ENCODE peak calls at places on chromosomes 12 and 14, in seven cellular contexts. A is ELR, R is HEK293T, I is GM13977, Q is progenitor cell of endocrine pancreas, S is neural progenitor cell, N is cardiac muscle cell. K is an unnamed sample.

GRCh38 chr14:61178226-61179060 is 102.7 kb downstream of the TMEM30B start:
- DNase-seq in A (peak; percentile 99), R (no peak), I (no peak), Q (no peak), S (no peak), N (no peak), K (no peak)

GRCh38 chr14:69153848-69154208 is 909 bp upstream of the DCAF5 start:
- DNase-seq in A (peak; percentile 52), R (no peak), I (peak; percentile 24), Q (no peak), S (peak; percentile 36), N (peak; percentile 45), K (no peak)

GRCh38 chr12:69555461-69555860 is 29.8 kb upstream of the CCT2 start:
- DNase-seq in A (peak; percentile 98), R (no peak), I (no peak), Q (no peak), S (no peak), N (no peak), K (no peak)

GRCh38 chr12:20309504-20310148 is 58.7 kb upstream of the PDE3A start:
- DNase-seq in A (no peak), R (no peak), I (no peak), Q (no peak), S (no peak), N (no peak), K (no peak)

GRCh38 chr12:124497039-124497438 is 70.4 kb downstream of the NCOR2 start:
- DNase-seq in A (peak; percentile 59), R (no peak), I (no peak), Q (no peak), S (no peak), N (no peak), K (no peak)

GRCh38 chr12:104454997-104455396 is 1.8 kb upstream of the CHST11 start:
- DNase-seq in A (peak; percentile 89), R (no peak), I (no peak), Q (no peak), S (no peak), N (no peak), K (no peak)

GRCh38 chr12:42759622-42760273 is 170.2 kb upstream of the PRICKLE1 start:
- DNase-seq in A (no peak), R (no peak), I (no peak), Q (no peak), S (no peak), N (no peak), K (no peak)

GRCh38 chr12:2959194-2959507 is at the start of gene TEAD4:
- DNase-seq in A (peak; percentile 90), R (peak; percentile 84), I (peak; percentile 84), Q (peak; percentile 92), S (peak; percentile 96), N (peak; percentile 93), K (no peak)

GRCh38 chr12:49389092-49389703 is 21.9 kb downstream of the SPATS2 start:
- DNase-seq in A (no peak), R (no peak), I (no peak), Q (no peak), S (peak; percentile 86), N (peak; percentile 11), K (no peak)

GRCh38 chr14:94121485-94121884 is 7.9 kb downstream of the IFI27L2 start:
- DNase-seq in A (no peak), R (no peak), I (no peak), Q (no peak), S (no peak), N (no peak), K (no peak)

GRCh38 chr12:94609917-94610443 is 40.4 kb downstream of the TMCC3 start:
- DNase-seq in A (no peak), R (no peak), I (no peak), Q (no peak), S (no peak), N (no peak), K (no peak)

GRCh38 chr12:89416049-89416792 is 63.9 kb upstream of the DUSP6 start:
- DNase-seq in A (no peak), R (no peak), I (no peak), Q (no peak), S (no peak), N (no peak), K (no peak)

GRCh38 chr14:21734457-21735074 is 60.9 kb upstream of the OR4E1 start:
- DNase-seq in A (peak; percentile 68), R (peak; percentile 48), I (peak; percentile 33), Q (no peak), S (peak; percentile 78), N (peak; percentile 79), K (no peak)

GRCh38 chr12:110314308-110314707 is 33.3 kb downstream of the ATP2A2 start:
- DNase-seq in A (peak; percentile 85), R (no peak), I (peak; percentile 50), Q (no peak), S (no peak), N (no peak), K (no peak)

GRCh38 chr12:51771008-51771407 is 77.5 kb downstream of the FIGNL2 start:
- DNase-seq in A (no peak), R (no peak), I (no peak), Q (no peak), S (no peak), N (no peak), K (no peak)

GRCh38 chr12:106249411-106250135 is 1.8 kb upstream of the CKAP4 start:
- DNase-seq in A (no peak), R (no peak), I (peak; percentile 45), Q (no peak), S (no peak), N (no peak), K (no peak)

GRCh38 chr14:90539496-90539775 is 142.6 kb downstream of the CALM1 start:
- DNase-seq in A (no peak), R (no peak), I (no peak), Q (no peak), S (no peak), N (no peak), K (no peak)

GRCh38 chr14:30906752-30907658 is 32.6 kb downstream of the COCH start:
- DNase-seq in A (peak; percentile 42), R (peak; percentile 8), I (no peak), Q (no peak), S (no peak), N (no peak), K (no peak)

GRCh38 chr14:104752338-104752734 is 611 bp upstream of the SIVA1 start:
- DNase-seq in A (no peak), R (no peak), I (no peak), Q (no peak), S (no peak), N (no peak), K (no peak)

K was measured in amygdala.